ENCODE peak calls at places on chromosomes 7 and 10, in four cellular contexts. One of them, this sample, is unnamed.

GRCh38 chr7:1558841-1559625 is 3.0 kb upstream of the TMEM184A start:
- DNase-seq in CD4-positive, alpha-beta T cell: no peak
- DNase-seq in neural progenitor cell: no peak
- DNase-seq in CD8-positive, alpha-beta T cell: no peak
- DNase-seq in this sample: no peak

GRCh38 chr7:27169658-27170493 is 4.2 kb downstream of the HOXA10 start:
- DNase-seq in neural progenitor cell: peak; percentile 63
- DNase-seq in CD8-positive, alpha-beta T cell: no peak
- DNase-seq in CD4-positive, alpha-beta T cell: no peak
- DNase-seq in this sample: no peak

GRCh38 chr10:132703305-132704007 is 82.5 kb downstream of the NKX6-2 start:
- DNase-seq in neural progenitor cell: no peak
- DNase-seq in CD8-positive, alpha-beta T cell: no peak
- DNase-seq in CD4-positive, alpha-beta T cell: no peak
- DNase-seq in this sample: peak; percentile 50

GRCh38 chr7:43659549-43659896 is 69.8 kb downstream of the COA1 start:
- DNase-seq in neural progenitor cell: no peak
- DNase-seq in CD4-positive, alpha-beta T cell: no peak
- DNase-seq in CD8-positive, alpha-beta T cell: no peak
- DNase-seq in this sample: no peak

GRCh38 chr10:131198843-131199242 is 112.7 kb downstream of the TCERG1L start:
- DNase-seq in CD4-positive, alpha-beta T cell: no peak
- DNase-seq in neural progenitor cell: no peak
- DNase-seq in CD8-positive, alpha-beta T cell: no peak
- DNase-seq in this sample: peak; percentile 53

GRCh38 chr10:132551808-132552130 is 14.2 kb downstream of the INPP5A start:
- DNase-seq in CD4-positive, alpha-beta T cell: no peak
- DNase-seq in CD8-positive, alpha-beta T cell: no peak
- DNase-seq in neural progenitor cell: no peak
- DNase-seq in this sample: no peak

GRCh38 chr10:116026315-116026714 is 246.7 kb downstream of the GFRA1 start:
- DNase-seq in neural progenitor cell: peak; percentile 17
- DNase-seq in CD8-positive, alpha-beta T cell: no peak
- DNase-seq in CD4-positive, alpha-beta T cell: no peak
- DNase-seq in this sample: no peak

GRCh38 chr7:25454562-25455031 is 226.3 kb upstream of the NPVF start:
- DNase-seq in neural progenitor cell: no peak
- DNase-seq in CD4-positive, alpha-beta T cell: no peak
- DNase-seq in CD8-positive, alpha-beta T cell: no peak
- DNase-seq in this sample: no peak

GRCh38 chr7:74405191-74405898 is 48.4 kb upstream of the GTF2IRD1 start:
- DNase-seq in CD4-positive, alpha-beta T cell: no peak
- DNase-seq in CD8-positive, alpha-beta T cell: no peak
- DNase-seq in neural progenitor cell: peak; percentile 84
- DNase-seq in this sample: no peak

GRCh38 chr10:11023009-11023408 is 5.3 kb downstream of the CELF2 start:
- DNase-seq in CD4-positive, alpha-beta T cell: no peak
- DNase-seq in CD8-positive, alpha-beta T cell: no peak
- DNase-seq in neural progenitor cell: peak; percentile 37
- DNase-seq in this sample: no peak

GRCh38 chr10:17599089-17599488 is 18.1 kb downstream of the HACD1 start:
- DNase-seq in CD4-positive, alpha-beta T cell: no peak
- DNase-seq in neural progenitor cell: peak; percentile 50
- DNase-seq in CD8-positive, alpha-beta T cell: no peak
- DNase-seq in this sample: no peak
- TF ChIP-seq CTCF in CD4-positive, alpha-beta T cell: no peak
- TF ChIP-seq CTCF in neural progenitor cell: peak; percentile 54
- TF ChIP-seq CTCF in CD8-positive, alpha-beta T cell: no peak
- TF ChIP-seq CTCF in this sample: peak; percentile 62

GRCh38 chr7:99313204-99313573 is 12.5 kb upstream of the ARPC1A start:
- DNase-seq in neural progenitor cell: no peak
- DNase-seq in CD4-positive, alpha-beta T cell: no peak
- DNase-seq in CD8-positive, alpha-beta T cell: no peak
- DNase-seq in this sample: no peak
- TF ChIP-seq CTCF in neural progenitor cell: peak; percentile 2
- TF ChIP-seq CTCF in CD4-positive, alpha-beta T cell: peak; percentile 48
- TF ChIP-seq CTCF in CD8-positive, alpha-beta T cell: no peak
- TF ChIP-seq CTCF in this sample: peak; percentile 15

GRCh38 chr10:49165259-49165658 is 22.9 kb downstream of the TMEM273 start:
- DNase-seq in CD8-positive, alpha-beta T cell: no peak
- DNase-seq in CD4-positive, alpha-beta T cell: no peak
- DNase-seq in neural progenitor cell: no peak
- DNase-seq in this sample: no peak
- TF ChIP-seq CTCF in CD8-positive, alpha-beta T cell: no peak
- TF ChIP-seq CTCF in CD4-positive, alpha-beta T cell: no peak
- TF ChIP-seq CTCF in neural progenitor cell: no peak
- TF ChIP-seq CTCF in this sample: no peak

GRCh38 chr7:40043164-40043563 is 91.3 kb downstream of the MPLKIP start:
- DNase-seq in CD4-positive, alpha-beta T cell: no peak
- DNase-seq in CD8-positive, alpha-beta T cell: no peak
- DNase-seq in neural progenitor cell: no peak
- DNase-seq in this sample: no peak

GRCh38 chr7:40047661-40048060 is 86.8 kb downstream of the MPLKIP start:
- DNase-seq in neural progenitor cell: no peak
- DNase-seq in CD8-positive, alpha-beta T cell: no peak
- DNase-seq in CD4-positive, alpha-beta T cell: no peak
- DNase-seq in this sample: no peak
- TF ChIP-seq CTCF in neural progenitor cell: no peak
- TF ChIP-seq CTCF in CD8-positive, alpha-beta T cell: no peak
- TF ChIP-seq CTCF in CD4-positive, alpha-beta T cell: no peak
- TF ChIP-seq CTCF in this sample: no peak

DNA sequence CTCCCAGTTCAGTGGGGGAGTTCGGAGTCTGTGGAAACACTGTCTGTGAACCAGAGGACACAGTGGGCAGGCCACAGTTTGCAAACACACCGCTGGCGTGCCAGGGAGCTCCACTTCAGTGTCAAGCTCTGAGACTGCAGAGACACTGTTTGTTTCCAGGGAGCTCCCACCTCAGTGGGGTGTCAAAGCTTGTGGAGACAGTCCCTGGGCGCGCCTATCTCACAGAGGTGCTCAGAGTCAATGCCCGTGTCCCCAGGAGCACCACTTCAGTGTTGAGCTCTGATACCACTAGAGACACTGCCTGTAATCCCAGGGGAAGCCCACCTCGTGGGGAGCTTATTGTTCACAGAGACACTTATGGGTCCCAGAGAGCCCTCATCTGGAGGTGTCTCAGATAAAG is 4.3 kb downstream of the MYO1G start:
- DNase-seq in neural progenitor cell: no peak
- DNase-seq in CD4-positive, alpha-beta T cell: no peak
- DNase-seq in CD8-positive, alpha-beta T cell: no peak
- DNase-seq in this sample: no peak
- TF ChIP-seq CTCF in neural progenitor cell: no peak
- TF ChIP-seq CTCF in CD4-positive, alpha-beta T cell: no peak
- TF ChIP-seq CTCF in CD8-positive, alpha-beta T cell: no peak
- TF ChIP-seq CTCF in this sample: no peak

GRCh38 chr7:69825031-69825681 is 226.9 kb downstream of the AUTS2 start:
- DNase-seq in neural progenitor cell: no peak
- DNase-seq in CD8-positive, alpha-beta T cell: no peak
- DNase-seq in CD4-positive, alpha-beta T cell: no peak
- DNase-seq in this sample: no peak
- TF ChIP-seq CTCF in neural progenitor cell: no peak
- TF ChIP-seq CTCF in CD8-positive, alpha-beta T cell: no peak
- TF ChIP-seq CTCF in CD4-positive, alpha-beta T cell: no peak
- TF ChIP-seq CTCF in this sample: no peak

GRCh38 chr7:33425385-33425784 is 296.0 kb downstream of the BBS9 start:
- DNase-seq in neural progenitor cell: no peak
- DNase-seq in CD8-positive, alpha-beta T cell: no peak
- DNase-seq in CD4-positive, alpha-beta T cell: no peak
- DNase-seq in this sample: no peak
- TF ChIP-seq CTCF in neural progenitor cell: no peak
- TF ChIP-seq CTCF in CD8-positive, alpha-beta T cell: no peak
- TF ChIP-seq CTCF in CD4-positive, alpha-beta T cell: no peak
- TF ChIP-seq CTCF in this sample: no peak

GRCh38 chr10:93126484-93127052 is 52.9 kb downstream of the CYP26A1 start:
- DNase-seq in CD8-positive, alpha-beta T cell: no peak
- DNase-seq in neural progenitor cell: peak; percentile 19
- DNase-seq in CD4-positive, alpha-beta T cell: no peak
- DNase-seq in this sample: no peak
- TF ChIP-seq CTCF in CD8-positive, alpha-beta T cell: no peak
- TF ChIP-seq CTCF in neural progenitor cell: peak; percentile 58
- TF ChIP-seq CTCF in CD4-positive, alpha-beta T cell: no peak
- TF ChIP-seq CTCF in this sample: peak; percentile 65

GRCh38 chr7:158445421-158446175 is 142.0 kb downstream of the PTPRN2 start:
- DNase-seq in neural progenitor cell: peak; percentile 26
- DNase-seq in CD8-positive, alpha-beta T cell: no peak
- DNase-seq in CD4-positive, alpha-beta T cell: no peak
- DNase-seq in this sample: no peak
- TF ChIP-seq CTCF in neural progenitor cell: no peak
- TF ChIP-seq CTCF in CD8-positive, alpha-beta T cell: no peak
- TF ChIP-seq CTCF in CD4-positive, alpha-beta T cell: no peak
- TF ChIP-seq CTCF in this sample: no peak

GRCh38 chr7:80131675-80132435 is 2.8 kb upstream of the GNAI1 start:
- DNase-seq in CD8-positive, alpha-beta T cell: no peak
- DNase-seq in neural progenitor cell: no peak
- DNase-seq in CD4-positive, alpha-beta T cell: no peak
- DNase-seq in this sample: no peak

GRCh38 chr7:80135306-80136104 is 874 bp downstream of the GNAI1 start:
- DNase-seq in neural progenitor cell: peak; percentile 54
- DNase-seq in CD8-positive, alpha-beta T cell: no peak
- DNase-seq in CD4-positive, alpha-beta T cell: no peak
- DNase-seq in this sample: no peak

GRCh38 chr7:80134105-80134535 is 511 bp upstream of the GNAI1 start:
- DNase-seq in CD8-positive, alpha-beta T cell: no peak
- DNase-seq in neural progenitor cell: no peak
- DNase-seq in CD4-positive, alpha-beta T cell: no peak
- DNase-seq in this sample: no peak

GRCh38 chr7:80134536-80135305 is at the start of gene GNAI1:
- DNase-seq in CD4-positive, alpha-beta T cell: no peak
- DNase-seq in CD8-positive, alpha-beta T cell: no peak
- DNase-seq in neural progenitor cell: peak; percentile 93
- DNase-seq in this sample: peak; percentile 88

DNA sequence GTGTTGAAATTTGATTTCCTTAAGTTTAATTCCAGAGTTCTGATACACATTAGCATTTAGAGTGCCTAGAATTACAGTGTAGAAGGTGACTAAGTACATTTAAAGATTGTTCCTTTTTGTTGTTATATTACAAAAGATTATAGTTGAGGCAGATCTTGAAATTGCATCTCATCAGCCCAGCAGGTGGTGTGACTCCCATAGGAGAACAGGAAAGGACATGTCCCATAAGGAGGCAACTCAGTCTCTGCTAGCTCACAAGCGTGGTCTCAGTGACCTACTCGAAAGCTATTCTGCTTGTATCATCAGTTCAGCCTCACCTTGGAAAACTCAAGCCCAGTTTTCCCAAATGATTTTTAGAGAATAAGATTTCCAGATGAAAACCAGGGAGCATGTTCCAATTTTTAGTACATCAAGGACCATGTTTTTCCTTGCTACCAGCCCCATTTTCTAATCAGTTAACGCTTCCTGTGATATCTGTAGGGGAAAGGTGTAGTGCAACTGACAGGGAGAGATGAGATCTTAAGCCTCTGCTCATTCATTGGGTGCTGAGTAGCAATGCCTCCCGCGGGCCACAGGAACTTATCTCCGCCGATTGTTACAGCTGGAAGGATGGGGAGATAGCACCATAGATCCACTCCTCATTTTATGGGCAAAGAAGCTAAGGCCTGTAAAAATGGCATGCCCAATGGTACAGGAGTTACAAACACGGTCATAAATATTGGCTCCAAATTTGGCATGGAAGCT is 1.1 kb upstream of the GNAI1 start:
- DNase-seq in CD8-positive, alpha-beta T cell: no peak
- DNase-seq in CD4-positive, alpha-beta T cell: no peak
- DNase-seq in neural progenitor cell: peak; percentile 33
- DNase-seq in this sample: no peak
- TF ChIP-seq CTCF in CD8-positive, alpha-beta T cell: no peak
- TF ChIP-seq CTCF in CD4-positive, alpha-beta T cell: no peak
- TF ChIP-seq CTCF in neural progenitor cell: no peak
- TF ChIP-seq CTCF in this sample: no peak